ENCODE peak calls at places on chromosomes 6 and 20, in eight cellular contexts. L, A, G, Y, I, S, U and Q are unnamed samples.
A peak's percentile ranks its signal among the peaks of the same experiment; 100 is the strongest.

GRCh38 chr20:31820228-31820627 is 1.1 kb downstream of the MYLK2 start:
- DNase-seq in G (no peak), S (no peak), I (no peak), U (no peak), A (no peak), L (no peak), Y (no peak), Q (no peak)

GRCh38 chr6:126753616-126754015 is 364.9 kb upstream of the RSPO3 start:
- DNase-seq in Y (no peak), I (no peak), L (no peak), G (no peak), U (no peak), S (peak; percentile 46), A (no peak), Q (no peak)

GRCh38 chr20:18614244-18614643 is 26.4 kb downstream of the DTD1 start:
- DNase-seq in S (no peak), L (no peak), G (no peak), Y (no peak), U (no peak), A (no peak), I (no peak), Q (no peak)

GRCh38 chr6:158793432-158793831 is 25.7 kb downstream of the EZR start:
- DNase-seq in G (no peak), A (no peak), Y (peak; percentile 56), L (no peak), I (peak; percentile 84), S (peak; percentile 70), U (peak; percentile 66), Q (no peak)

GRCh38 chr6:18148304-18149025 is 6.4 kb downstream of the TPMT start:
- DNase-seq in A (peak; percentile 51), L (no peak), S (peak; percentile 90), U (peak; percentile 98), Y (peak; percentile 81), G (peak; percentile 69), I (no peak), Q (peak; percentile 52)

GRCh38 chr6:3748726-3749389 is 2.7 kb downstream of the PXDC1 start:
- DNase-seq in Y (no peak), U (no peak), L (no peak), S (no peak), I (no peak), G (no peak), A (no peak), Q (no peak)

GRCh38 chr20:9867196-9867980 is 28.5 kb upstream of the PAK5 start:
- DNase-seq in I (no peak), A (no peak), Y (no peak), L (no peak), U (no peak), G (no peak), S (no peak), Q (no peak)

GRCh38 chr6:22925920-22926587 is 356.7 kb downstream of the HDGFL1 start:
- DNase-seq in Y (no peak), G (no peak), S (peak; percentile 28), U (no peak), I (no peak), A (no peak), L (no peak), Q (no peak)

GRCh38 chr6:84882768-84883766 is 118.7 kb upstream of the TBX18 start:
- DNase-seq in U (peak; percentile 84), A (no peak), Y (peak; percentile 58), G (peak; percentile 32), S (peak; percentile 72), L (no peak), I (no peak), Q (no peak)

GRCh38 chr6:5135783-5136376 is 50.7 kb downstream of the PPP1R3G start:
- DNase-seq in S (peak; percentile 69), U (peak; percentile 53), I (peak; percentile 86), A (no peak), Y (peak; percentile 50), G (no peak), L (no peak), Q (no peak)

GRCh38 chr20:49466114-49466912 is 16.2 kb downstream of the KCNB1 start:
- DNase-seq in G (no peak), U (no peak), S (no peak), I (peak; percentile 15), L (no peak), A (no peak), Y (no peak), Q (no peak)
- TF ChIP-seq CTCF in G (no peak), U (no peak), S (no peak), I (no peak), L (no peak), A (no peak), Y (no peak), Q (no peak)

DNA sequence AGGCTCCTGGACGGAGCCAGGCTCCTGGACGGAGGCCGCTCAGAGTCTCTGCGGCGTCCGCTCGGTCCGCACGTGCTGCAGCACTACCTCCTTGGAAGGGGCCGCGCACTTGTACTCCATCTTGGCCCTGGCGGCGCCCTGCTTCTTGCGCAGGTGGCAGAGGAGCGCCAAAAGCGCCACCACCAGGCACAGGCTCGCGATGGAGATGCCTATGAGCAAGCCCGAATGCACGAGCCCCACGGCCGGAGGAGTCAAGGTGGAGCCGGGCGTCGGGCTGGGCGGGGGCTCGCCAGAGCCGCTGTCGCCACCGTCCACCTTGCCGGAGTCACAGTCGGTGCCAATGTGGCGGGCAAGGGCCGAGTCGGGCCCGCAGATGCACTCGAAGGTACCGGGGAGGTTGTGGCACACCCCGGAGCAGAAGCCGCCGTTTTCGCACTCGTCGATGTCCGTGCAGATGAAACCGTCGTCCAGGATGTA is 1.7 kb downstream of the THBD start:
- DNase-seq in S (no peak), Y (no peak), U (no peak), L (peak; percentile 39), I (peak; percentile 12), G (no peak), A (no peak), Q (no peak)
- H3K4me3 ChIP-seq in S (no peak overlapping the region), Y (peak overlapping the region; percentile 65), U (peak overlapping the region; percentile 12), L (peak overlapping the region; percentile 36), I (peak overlapping the region; percentile 73), G (no peak overlapping the region), A (peak overlapping the region; percentile 32), Q (peak overlapping the region; percentile 11)

GRCh38 chr20:54657268-54657826 is 182.0 kb downstream of the DOK5 start:
- DNase-seq in G (no peak), A (no peak), Y (no peak), L (no peak), U (peak; percentile 15), S (no peak), I (no peak), Q (no peak)
- TF ChIP-seq CTCF in G (no peak), A (no peak), Y (no peak), L (no peak), U (no peak), S (no peak), I (peak; percentile 18), Q (no peak)

GRCh38 chr6:95599691-95600090 is 22.4 kb downstream of the MANEA start:
- DNase-seq in Y (no peak), S (no peak), U (no peak), G (no peak), I (no peak), A (no peak), L (no peak), Q (no peak)
- H3K4me3 ChIP-seq in Y (no peak overlapping the region), S (no peak overlapping the region), U (no peak overlapping the region), G (no peak overlapping the region), I (no peak overlapping the region), A (no peak overlapping the region), L (no peak overlapping the region), Q (no peak overlapping the region)

GRCh38 chr6:131963063-131963462 is 11.9 kb upstream of the CCN2 start:
- DNase-seq in G (no peak), A (no peak), I (no peak), U (no peak), L (no peak), Y (no peak), S (no peak), Q (no peak)

GRCh38 chr6:131958551-131959470 is 7.6 kb upstream of the CCN2 start:
- DNase-seq in U (no peak), L (no peak), G (no peak), Y (no peak), A (peak; percentile 37), S (peak; percentile 36), I (no peak), Q (no peak)

GRCh38 chr6:131958095-131958494 is 6.9 kb upstream of the CCN2 start:
- DNase-seq in G (no peak), I (no peak), L (no peak), A (no peak), Y (no peak), U (no peak), S (no peak), Q (no peak)

GRCh38 chr6:131955876-131956275 is 4.7 kb upstream of the CCN2 start:
- DNase-seq in Y (no peak), U (no peak), I (peak; percentile 46), G (no peak), S (no peak), L (no peak), A (no peak), Q (no peak)

DNA sequence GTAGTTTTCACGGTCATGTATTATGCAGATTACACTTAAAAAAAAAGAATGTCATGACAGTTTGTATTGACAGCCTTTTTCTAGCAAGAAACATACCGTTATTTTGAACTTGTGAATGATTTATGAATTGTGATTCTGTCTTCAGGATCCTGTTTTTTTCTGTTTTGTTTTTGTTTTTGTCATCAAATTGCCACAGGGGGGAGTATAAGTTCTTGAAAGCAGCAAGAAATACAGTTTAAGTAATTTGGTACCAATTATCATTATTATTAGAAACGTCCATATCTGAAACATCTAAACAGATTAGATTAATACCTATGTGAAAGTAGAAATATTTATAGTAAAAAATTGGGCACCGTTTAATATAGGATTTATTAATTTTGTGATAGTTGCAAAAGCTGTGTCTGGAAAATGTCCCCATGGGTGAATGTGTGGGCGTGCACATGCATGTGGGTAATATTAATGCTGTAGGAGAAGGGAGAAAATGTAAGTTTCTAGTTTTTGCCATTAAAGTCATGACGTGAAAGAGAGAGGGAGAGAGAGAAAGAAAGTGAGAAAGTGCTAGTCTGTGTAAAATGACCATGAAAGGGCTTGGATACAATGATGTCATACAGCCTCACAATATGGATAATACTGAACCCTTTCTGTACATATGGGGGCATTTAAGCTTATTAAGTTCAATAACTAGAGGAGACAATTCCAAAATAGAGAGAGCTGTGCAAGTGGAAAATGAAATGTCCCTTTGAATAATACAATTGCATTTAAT is 9.4 kb upstream of the CCN2 start:
- DNase-seq in A (no peak), L (no peak), I (no peak), Y (no peak), G (no peak), U (peak; percentile 52), S (peak; percentile 78), Q (no peak)
- TF ChIP-seq CTCF in A (no peak), L (no peak), I (no peak), Y (peak; percentile 14), G (peak; percentile 15), U (peak; percentile 41), S (peak; percentile 36), Q (peak; percentile 33)

DNA sequence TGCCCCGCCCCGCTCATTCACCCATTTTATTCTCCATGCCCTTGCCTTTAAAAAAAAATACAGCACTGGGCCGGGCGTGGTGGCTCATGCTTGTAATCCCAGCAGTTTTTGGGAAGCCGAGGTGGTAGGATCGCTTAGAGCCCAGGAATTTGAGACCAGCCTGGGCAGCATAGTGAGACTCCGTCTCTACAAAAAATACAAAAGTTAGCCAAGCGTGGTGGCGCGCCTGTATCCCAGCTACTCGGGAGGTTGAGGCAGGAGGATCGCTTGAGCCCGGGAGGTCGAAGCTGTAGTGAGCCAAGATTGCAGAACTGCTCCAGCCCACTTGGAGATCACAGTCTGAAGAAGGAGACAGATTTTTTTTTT is 407 bp upstream of the KIF6 start:
- DNase-seq in G (no peak), A (no peak), U (no peak), L (no peak), I (no peak), Y (no peak), S (no peak), Q (no peak)
- H3K4me3 ChIP-seq in G (no peak overlapping the region), A (peak overlapping the region; percentile 38), U (peak overlapping the region; percentile 62), L (peak overlapping the region; percentile 84), I (peak overlapping the region; percentile 80), Y (peak overlapping the region; percentile 79), S (peak overlapping the region; percentile 66), Q (peak overlapping the region; percentile 36)